ENCODE peak calls at places on chromosomes 12 and 14, in four cellular contexts. B is neuronal stem cell, I is PC-9, J is psoas muscle. E is an unnamed sample. For H3K4me1, the result is how much of the 10 kb centered on the place peaks cover.

GRCh38 chr12:114392909-114393308 is 13.0 kb downstream of the TBX5 start:
- DNase-seq in B (no peak), I (no peak), J (no peak), E (peak)

GRCh38 chr14:74975059-74975810 is 19.8 kb upstream of the PGF start:
- DNase-seq in B (no peak), I (no peak), J (peak), E (peak)

GRCh38 chr12:121465921-121466799 is 66.2 kb downstream of the RNF34 start:
- DNase-seq in B (no peak), I (no peak), J (peak), E (peak)

GRCh38 chr14:31578266-31578665 is 17.1 kb downstream of the NUBPL start:
- DNase-seq in B (no peak), I (no peak), J (no peak), E (no peak)

GRCh38 chr12:50986961-50987737 is 34.8 kb downstream of the HIGD1C start:
- DNase-seq in B (peak), I (no peak), J (no peak), E (no peak)

GRCh38 chr14:91985521-91986255 is 38.2 kb upstream of the FBLN5 start:
- DNase-seq in B (no peak), I (no peak), J (no peak), E (no peak)

GRCh38 chr12:79083181-79083580 is 218.6 kb downstream of the SYT1 start:
- DNase-seq in B (no peak), I (no peak), J (no peak), E (no peak)

GRCh38 chr12:2011641-2012607 is 7.7 kb upstream of the DCP1B start:
- DNase-seq in B (no peak), I (peak), J (no peak), E (no peak)

GRCh38 chr12:30988887-30989286 is 62.3 kb downstream of the TSPAN11 start:
- DNase-seq in B (no peak), I (no peak), J (no peak), E (peak)

GRCh38 chr12:101695698-101696097 is 1.7 kb upstream of the CHPT1 start:
- DNase-seq in B (no peak), I (peak), J (no peak), E (no peak)

GRCh38 chr14:37036669-37037341 is 135.6 kb downstream of the SLC25A21 start:
- DNase-seq in B (no peak), I (no peak), J (peak), E (no peak)

GRCh38 chr12:104455594-104456416 is 943 bp upstream of the CHST11 start:
- DNase-seq in B (no peak), I (no peak), J (no peak), E (no peak)

GRCh38 chr12:82176016-82176415 is 182.2 kb downstream of the CCDC59 start:
- DNase-seq in B (no peak), I (no peak), J (no peak), E (no peak)

GRCh38 chr14:54813081-54813480 is 89.5 kb downstream of the GCH1 start:
- DNase-seq in B (no peak), I (no peak), J (no peak), E (no peak)

GRCh38 chr12:28104338-28104737 is 85.9 kb upstream of the CCDC91 start:
- DNase-seq in B (no peak), I (no peak), J (no peak), E (no peak)

GRCh38 chr12:32603071-32603470 is 76.0 kb upstream of the DNM1L start:
- DNase-seq in B (no peak), I (no peak), J (no peak), E (no peak)

DNA sequence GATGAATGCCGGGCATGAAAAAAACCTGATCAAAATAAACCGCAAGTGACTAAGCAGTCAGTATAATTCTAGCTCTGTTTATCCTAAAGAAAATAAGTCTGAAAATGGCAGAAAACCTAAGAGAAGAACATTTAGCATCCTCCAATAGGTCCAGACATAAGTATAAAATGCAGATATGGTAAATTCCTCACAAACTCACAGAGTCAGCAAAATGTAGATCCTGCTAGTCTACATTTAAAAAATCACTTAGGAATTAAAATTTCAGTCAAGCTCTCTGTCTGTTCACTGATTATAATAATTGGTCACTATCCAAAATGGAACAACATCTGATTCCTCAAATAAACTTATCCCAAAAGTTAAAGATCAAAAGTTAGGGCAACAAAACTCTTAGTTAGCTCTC is 95.1 kb downstream of the DIO2 start:
- DNase-seq in B (no peak), I (no peak), J (no peak), E (no peak)
- H3K4me1 ChIP-seq in B (under half), I (under half), J (under half), E (under half)

GRCh38 chr12:111426341-111427185 is 20.8 kb downstream of the SH2B3 start:
- DNase-seq in B (no peak), I (no peak), J (no peak), E (no peak)
- H3K27ac ChIP-seq in B (no peak), I (peak), J (no peak), E (no peak)

GRCh38 chr14:93788307-93788556 is at the start of gene PRIMA1:
- DNase-seq in B (peak), I (no peak), J (peak), E (no peak)
- H3K4me3 ChIP-seq in B (peak), I (no peak), J (peak), E (peak)

GRCh38 chr12:52249041-52249461 is 16.0 kb downstream of the KRT7 start:
- DNase-seq in B (no peak), I (no peak), J (peak), E (peak)
- H3K4me1 ChIP-seq in B (under half), I (half or more), J (under half), E (under half)

GRCh38 chr12:53223006-53223305 is 9.1 kb downstream of the RARG start:
- DNase-seq in B (no peak), I (no peak), J (no peak), E (no peak)

GRCh38 chr12:53223391-53224267 is 8.4 kb downstream of the RARG start:
- DNase-seq in B (no peak), I (no peak), J (no peak), E (peak)

GRCh38 chr12:53220857-53221202 is 11.2 kb downstream of the RARG start:
- DNase-seq in B (peak), I (peak), J (peak), E (peak)

GRCh38 chr12:53221203-53222076 is 10.6 kb downstream of the RARG start:
- DNase-seq in B (peak), I (peak), J (peak), E (peak)

GRCh38 chr12:53222170-53223005 is 9.6 kb downstream of the RARG start:
- DNase-seq in B (no peak), I (no peak), J (no peak), E (no peak)
- H3K27ac ChIP-seq in B (peak), I (peak), J (peak), E (peak)

DNA sequence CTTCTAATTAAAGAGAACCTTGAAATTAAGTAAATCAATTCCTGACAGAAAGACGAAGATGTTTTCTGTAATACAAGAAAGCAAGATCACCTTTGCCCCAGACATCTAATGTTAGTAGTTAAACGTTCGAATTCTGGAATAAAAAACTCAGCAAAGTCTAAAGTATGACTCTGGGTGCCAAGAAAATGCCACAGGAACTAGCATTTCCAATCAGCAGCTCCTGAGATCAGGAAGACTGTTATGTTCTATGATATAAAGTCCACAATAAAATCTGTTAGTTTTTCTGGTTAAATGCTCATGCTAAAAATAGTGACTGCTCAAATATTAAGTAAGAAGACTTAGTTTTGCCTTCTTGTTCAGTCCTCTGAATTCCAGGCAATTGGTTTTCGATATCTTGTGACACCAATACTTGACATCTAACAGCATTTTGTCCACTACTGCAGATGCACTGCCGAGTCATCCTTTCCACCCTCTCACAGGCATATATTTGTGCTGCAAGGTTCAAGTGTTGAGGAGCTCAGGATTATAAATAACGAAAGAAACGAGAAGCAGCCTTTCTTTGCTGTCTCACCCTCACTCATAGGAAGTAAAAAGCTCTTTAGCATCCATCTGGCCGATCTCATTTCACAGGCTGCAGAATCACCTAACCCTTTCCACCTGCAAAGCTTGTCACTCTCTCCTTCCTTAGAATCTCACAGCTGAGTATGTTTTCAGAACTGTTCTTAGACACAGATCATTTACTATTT is 32.0 kb downstream of the SSH1 start:
- DNase-seq in B (no peak), I (no peak), J (no peak), E (no peak)
- H3K4me3 ChIP-seq in B (no peak), I (no peak), J (peak), E (no peak)

GRCh38 chr12:14390885-14391530 is 25.5 kb downstream of the ATF7IP start:
- DNase-seq in B (no peak), I (no peak), J (no peak), E (no peak)

GRCh38 chr12:14395059-14395778 is 29.7 kb downstream of the ATF7IP start:
- DNase-seq in B (no peak), I (no peak), J (no peak), E (no peak)

GRCh38 chr12:14393736-14394135 is 28.3 kb downstream of the ATF7IP start:
- DNase-seq in B (no peak), I (no peak), J (no peak), E (no peak)

GRCh38 chr12:14396071-14396470 is 30.6 kb downstream of the ATF7IP start:
- DNase-seq in B (no peak), I (no peak), J (no peak), E (no peak)

GRCh38 chr12:14394317-14395058 is 29.0 kb downstream of the ATF7IP start:
- DNase-seq in B (peak), I (no peak), J (no peak), E (peak)
- H3K4me1 ChIP-seq in B (under half), I (under half), J (under half), E (under half)